ENCODE peak calls at places on chromosomes 7 and 10, in six cellular contexts. One of them, this sample, is unnamed.

GRCh38 chr7:742791-743190 is 15.7 kb upstream of the PRKAR1B start:
- DNase-seq in T-helper 1 cell: no peak
- DNase-seq in bronchial epithelial cell: no peak
- DNase-seq in nephron progenitor cell: no peak
- DNase-seq in amniotic epithelial cell: no peak
- DNase-seq in ELR: no peak
- DNase-seq in this sample: no peak

GRCh38 chr10:132257271-132257670 is 50.5 kb downstream of the STK32C start:
- DNase-seq in T-helper 1 cell: no peak
- DNase-seq in amniotic epithelial cell: no peak
- DNase-seq in ELR: peak
- DNase-seq in nephron progenitor cell: no peak
- DNase-seq in bronchial epithelial cell: peak
- DNase-seq in this sample: peak

GRCh38 chr7:129779602-129780256 is 168.2 kb downstream of the NRF1 start:
- DNase-seq in nephron progenitor cell: peak
- DNase-seq in T-helper 1 cell: no peak
- DNase-seq in amniotic epithelial cell: no peak
- DNase-seq in ELR: peak
- DNase-seq in bronchial epithelial cell: peak
- DNase-seq in this sample: peak

GRCh38 chr7:4136501-4137110 is 545.5 kb upstream of the FOXK1 start:
- DNase-seq in bronchial epithelial cell: no peak
- DNase-seq in T-helper 1 cell: no peak
- DNase-seq in amniotic epithelial cell: no peak
- DNase-seq in ELR: no peak
- DNase-seq in nephron progenitor cell: no peak
- DNase-seq in this sample: no peak

GRCh38 chr10:109247819-109248218 is 675.5 kb downstream of the XPNPEP1 start:
- DNase-seq in amniotic epithelial cell: no peak
- DNase-seq in bronchial epithelial cell: no peak
- DNase-seq in nephron progenitor cell: no peak
- DNase-seq in T-helper 1 cell: no peak
- DNase-seq in ELR: no peak
- DNase-seq in this sample: no peak

GRCh38 chr10:128867819-128868218 is 599.2 kb upstream of the MGMT start:
- DNase-seq in bronchial epithelial cell: no peak
- DNase-seq in T-helper 1 cell: no peak
- DNase-seq in ELR: no peak
- DNase-seq in nephron progenitor cell: no peak
- DNase-seq in amniotic epithelial cell: no peak
- DNase-seq in this sample: no peak

GRCh38 chr7:128135275-128136214 is 104.3 kb upstream of the LRRC4 start:
- DNase-seq in ELR: peak
- DNase-seq in nephron progenitor cell: peak
- DNase-seq in bronchial epithelial cell: peak
- DNase-seq in T-helper 1 cell: no peak
- DNase-seq in amniotic epithelial cell: peak
- DNase-seq in this sample: peak

GRCh38 chr7:156906281-156906680 is 13.3 kb upstream of the LMBR1 start:
- DNase-seq in T-helper 1 cell: no peak
- DNase-seq in bronchial epithelial cell: no peak
- DNase-seq in nephron progenitor cell: no peak
- DNase-seq in ELR: no peak
- DNase-seq in amniotic epithelial cell: no peak
- DNase-seq in this sample: no peak

GRCh38 chr10:86583983-86584382 is 62.4 kb upstream of the WAPL start:
- DNase-seq in T-helper 1 cell: no peak
- DNase-seq in bronchial epithelial cell: no peak
- DNase-seq in nephron progenitor cell: no peak
- DNase-seq in amniotic epithelial cell: no peak
- DNase-seq in ELR: no peak
- DNase-seq in this sample: no peak

GRCh38 chr10:48574817-48575380 is 30.0 kb downstream of the ARHGAP22 start:
- DNase-seq in bronchial epithelial cell: no peak
- DNase-seq in nephron progenitor cell: no peak
- DNase-seq in amniotic epithelial cell: no peak
- DNase-seq in ELR: no peak
- DNase-seq in T-helper 1 cell: no peak
- DNase-seq in this sample: no peak

GRCh38 chr7:24129597-24129996 is 154.4 kb upstream of the NPY start:
- DNase-seq in nephron progenitor cell: no peak
- DNase-seq in bronchial epithelial cell: peak
- DNase-seq in ELR: peak
- DNase-seq in T-helper 1 cell: no peak
- DNase-seq in amniotic epithelial cell: peak
- DNase-seq in this sample: peak

GRCh38 chr7:123601530-123601929 is at the start of gene ASB15:
- DNase-seq in T-helper 1 cell: no peak
- DNase-seq in amniotic epithelial cell: no peak
- DNase-seq in nephron progenitor cell: no peak
- DNase-seq in bronchial epithelial cell: no peak
- DNase-seq in ELR: no peak
- DNase-seq in this sample: no peak

GRCh38 chr7:117993377-117994003 is 120.2 kb upstream of the CTTNBP2 start:
- DNase-seq in ELR: peak
- DNase-seq in T-helper 1 cell: no peak
- DNase-seq in bronchial epithelial cell: peak
- DNase-seq in nephron progenitor cell: peak
- DNase-seq in amniotic epithelial cell: peak
- DNase-seq in this sample: peak

GRCh38 chr10:22854935-22855421 is 72.9 kb upstream of the ARMC3 start:
- DNase-seq in T-helper 1 cell: no peak
- DNase-seq in nephron progenitor cell: no peak
- DNase-seq in amniotic epithelial cell: peak
- DNase-seq in ELR: no peak
- DNase-seq in bronchial epithelial cell: no peak
- DNase-seq in this sample: no peak

GRCh38 chr7:140010194-140010895 is 52.4 kb downstream of the PARP12 start:
- DNase-seq in amniotic epithelial cell: no peak
- DNase-seq in T-helper 1 cell: no peak
- DNase-seq in bronchial epithelial cell: no peak
- DNase-seq in ELR: no peak
- DNase-seq in nephron progenitor cell: no peak
- DNase-seq in this sample: no peak

GRCh38 chr10:80488539-80489066 is 34.5 kb downstream of the TSPAN14 start:
- DNase-seq in nephron progenitor cell: no peak
- DNase-seq in bronchial epithelial cell: peak
- DNase-seq in ELR: no peak
- DNase-seq in amniotic epithelial cell: no peak
- DNase-seq in T-helper 1 cell: no peak
- DNase-seq in this sample: peak

GRCh38 chr10:100962346-100963080 is 6.8 kb upstream of the SEMA4G start:
- DNase-seq in nephron progenitor cell: no peak
- DNase-seq in T-helper 1 cell: no peak
- DNase-seq in bronchial epithelial cell: no peak
- DNase-seq in ELR: no peak
- DNase-seq in amniotic epithelial cell: no peak
- DNase-seq in this sample: no peak

GRCh38 chr7:42843209-42843800 is 68.6 kb downstream of the C7orf25 start:
- DNase-seq in bronchial epithelial cell: peak
- DNase-seq in ELR: peak
- DNase-seq in amniotic epithelial cell: peak
- DNase-seq in nephron progenitor cell: peak
- DNase-seq in T-helper 1 cell: no peak
- DNase-seq in this sample: peak